ENCODE peak calls at places on chromosome 1, in nine cellular contexts. One of them, this sample, is unnamed.

GRCh38 chr1:101081496-101082282 is 56.1 kb upstream of the DPH5 start:
- DNase-seq in suprapubic skin: no peak
- DNase-seq in astrocyte of the spinal cord: no peak
- DNase-seq in IMR-90: no peak
- DNase-seq in astrocyte of the cerebellum: no peak
- DNase-seq in AG09309: no peak
- DNase-seq in tibial artery: no peak
- DNase-seq in breast epithelium: no peak
- DNase-seq in AG04449: no peak
- DNase-seq in this sample: no peak

GRCh38 chr1:101884621-101885020 is 112.1 kb downstream of the OLFM3 start:
- DNase-seq in tibial artery: no peak
- DNase-seq in breast epithelium: no peak
- DNase-seq in IMR-90: no peak
- DNase-seq in astrocyte of the spinal cord: no peak
- DNase-seq in suprapubic skin: no peak
- DNase-seq in AG04449: no peak
- DNase-seq in astrocyte of the cerebellum: no peak
- DNase-seq in AG09309: no peak
- DNase-seq in this sample: no peak

GRCh38 chr1:42013881-42014470 is 95.3 kb upstream of the HIVEP3 start:
- DNase-seq in tibial artery: peak; percentile 30
- DNase-seq in IMR-90: no peak
- DNase-seq in suprapubic skin: no peak
- DNase-seq in astrocyte of the cerebellum: no peak
- DNase-seq in AG04449: no peak
- DNase-seq in breast epithelium: no peak
- DNase-seq in AG09309: no peak
- DNase-seq in astrocyte of the spinal cord: no peak
- DNase-seq in this sample: no peak

GRCh38 chr1:160656737-160657476 is 10.1 kb upstream of the SLAMF1 start:
- DNase-seq in astrocyte of the spinal cord: no peak
- DNase-seq in IMR-90: no peak
- DNase-seq in astrocyte of the cerebellum: no peak
- DNase-seq in suprapubic skin: no peak
- DNase-seq in breast epithelium: no peak
- DNase-seq in AG09309: no peak
- DNase-seq in AG04449: no peak
- DNase-seq in tibial artery: no peak
- DNase-seq in this sample: no peak

GRCh38 chr1:233700338-233700737 is 86.4 kb downstream of the KCNK1 start:
- DNase-seq in AG04449: no peak
- DNase-seq in suprapubic skin: no peak
- DNase-seq in breast epithelium: no peak
- DNase-seq in AG09309: no peak
- DNase-seq in astrocyte of the spinal cord: no peak
- DNase-seq in tibial artery: no peak
- DNase-seq in astrocyte of the cerebellum: no peak
- DNase-seq in IMR-90: no peak
- DNase-seq in this sample: no peak

GRCh38 chr1:177170756-177171535 is at the start of gene BRINP2:
- DNase-seq in breast epithelium: peak; percentile 41
- DNase-seq in AG04449: no peak
- DNase-seq in suprapubic skin: no peak
- DNase-seq in tibial artery: no peak
- DNase-seq in AG09309: no peak
- DNase-seq in IMR-90: peak; percentile 29
- DNase-seq in astrocyte of the spinal cord: peak; percentile 50
- DNase-seq in astrocyte of the cerebellum: no peak
- DNase-seq in this sample: peak; percentile 72

GRCh38 chr1:41774486-41774990 is 144.2 kb downstream of the HIVEP3 start:
- DNase-seq in IMR-90: no peak
- DNase-seq in suprapubic skin: no peak
- DNase-seq in breast epithelium: no peak
- DNase-seq in tibial artery: no peak
- DNase-seq in astrocyte of the spinal cord: no peak
- DNase-seq in AG04449: no peak
- DNase-seq in astrocyte of the cerebellum: no peak
- DNase-seq in AG09309: no peak
- DNase-seq in this sample: no peak

GRCh38 chr1:227945891-227946623 is 1.7 kb downstream of the WNT9A start:
- DNase-seq in AG09309: peak; percentile 10
- DNase-seq in suprapubic skin: peak; percentile 83
- DNase-seq in IMR-90: peak; percentile 51
- DNase-seq in astrocyte of the cerebellum: no peak
- DNase-seq in tibial artery: peak; percentile 63
- DNase-seq in AG04449: no peak
- DNase-seq in breast epithelium: peak; percentile 55
- DNase-seq in astrocyte of the spinal cord: peak; percentile 70
- DNase-seq in this sample: peak; percentile 64

GRCh38 chr1:94646786-94647555 is 105.4 kb upstream of the F3 start:
- DNase-seq in astrocyte of the cerebellum: no peak
- DNase-seq in astrocyte of the spinal cord: no peak
- DNase-seq in IMR-90: peak; percentile 41
- DNase-seq in AG04449: no peak
- DNase-seq in breast epithelium: no peak
- DNase-seq in AG09309: no peak
- DNase-seq in tibial artery: no peak
- DNase-seq in suprapubic skin: no peak
- DNase-seq in this sample: peak; percentile 31

DNA sequence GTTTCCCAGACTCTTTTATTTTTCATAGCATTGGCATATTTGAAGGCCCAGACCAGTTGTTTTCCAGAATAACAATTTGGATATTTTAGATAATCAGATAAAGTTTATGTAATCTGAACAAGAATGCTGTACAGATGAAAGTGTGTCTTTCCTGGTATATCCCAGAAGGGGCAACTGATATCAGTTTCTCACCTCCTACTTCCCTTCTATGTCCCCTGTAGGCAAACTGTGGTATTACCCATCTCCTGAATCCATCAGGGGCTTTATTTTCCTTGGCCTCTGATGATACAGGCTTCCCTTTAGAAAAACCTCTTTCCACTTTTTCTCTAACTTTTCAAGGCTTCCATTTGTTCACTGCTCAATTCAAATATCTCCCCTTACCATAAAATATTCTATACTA is 87.5 kb upstream of the RGS1 start:
- DNase-seq in AG04449: no peak
- DNase-seq in AG09309: no peak
- DNase-seq in suprapubic skin: no peak
- DNase-seq in astrocyte of the spinal cord: no peak
- DNase-seq in tibial artery: no peak
- DNase-seq in astrocyte of the cerebellum: no peak
- DNase-seq in breast epithelium: no peak
- DNase-seq in IMR-90: no peak
- DNase-seq in this sample: peak; percentile 10
- TF ChIP-seq CTCF in AG04449: no peak
- TF ChIP-seq CTCF in AG09309: peak; percentile 20
- TF ChIP-seq CTCF in suprapubic skin: no peak
- TF ChIP-seq CTCF in astrocyte of the spinal cord: no peak
- TF ChIP-seq CTCF in tibial artery: peak; percentile 24
- TF ChIP-seq CTCF in astrocyte of the cerebellum: no peak
- TF ChIP-seq CTCF in breast epithelium: no peak
- TF ChIP-seq CTCF in IMR-90: peak; percentile 5
- TF ChIP-seq CTCF in this sample: no peak

DNA sequence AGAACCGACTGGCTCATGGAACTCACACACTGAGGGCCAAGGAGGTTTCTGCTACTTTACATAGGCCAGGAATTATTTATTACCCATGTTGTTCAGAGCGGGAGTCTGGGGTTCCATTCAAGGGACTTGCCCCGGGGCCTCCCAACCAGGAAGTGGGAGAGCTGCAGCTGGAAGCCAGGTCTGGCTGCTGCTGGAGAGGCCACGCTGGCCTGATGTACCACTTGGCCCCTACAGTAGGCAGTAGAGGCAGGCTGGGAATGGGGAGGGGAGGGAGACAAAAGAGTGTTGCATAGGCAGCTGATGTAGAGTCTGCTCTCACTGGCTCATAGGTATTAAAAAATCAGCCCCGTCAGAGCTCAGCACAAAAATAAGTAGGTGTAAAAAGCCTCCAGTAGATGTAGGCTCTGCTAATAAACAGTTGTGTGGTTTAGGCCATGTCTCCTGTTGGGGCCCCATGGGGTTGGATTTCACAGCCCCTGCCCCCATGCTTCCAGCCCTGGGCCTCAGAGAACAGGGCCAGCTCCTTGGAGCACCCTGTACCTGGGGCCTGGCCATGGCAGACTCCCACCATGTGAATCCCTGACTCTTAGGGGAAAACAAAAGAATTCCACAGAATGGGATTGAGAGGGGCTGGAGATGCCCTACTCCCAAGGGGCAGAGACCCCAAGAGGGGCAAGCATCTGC is 11.7 kb downstream of the LRP8 start:
- DNase-seq in astrocyte of the spinal cord: no peak
- DNase-seq in AG09309: no peak
- DNase-seq in AG04449: no peak
- DNase-seq in astrocyte of the cerebellum: no peak
- DNase-seq in IMR-90: peak; percentile 27
- DNase-seq in breast epithelium: peak; percentile 41
- DNase-seq in suprapubic skin: no peak
- DNase-seq in tibial artery: no peak
- DNase-seq in this sample: peak; percentile 45
- H3K4me3 ChIP-seq in astrocyte of the spinal cord: no peak overlapping the region
- H3K4me3 ChIP-seq in AG09309: no peak overlapping the region
- H3K4me3 ChIP-seq in AG04449: no peak overlapping the region
- H3K4me3 ChIP-seq in astrocyte of the cerebellum: no peak overlapping the region
- H3K4me3 ChIP-seq in IMR-90: no peak overlapping the region
- H3K4me3 ChIP-seq in breast epithelium: no peak overlapping the region
- H3K4me3 ChIP-seq in suprapubic skin: no peak overlapping the region
- H3K4me3 ChIP-seq in tibial artery: no peak overlapping the region
- H3K4me3 ChIP-seq in this sample: no peak overlapping the region

DNA sequence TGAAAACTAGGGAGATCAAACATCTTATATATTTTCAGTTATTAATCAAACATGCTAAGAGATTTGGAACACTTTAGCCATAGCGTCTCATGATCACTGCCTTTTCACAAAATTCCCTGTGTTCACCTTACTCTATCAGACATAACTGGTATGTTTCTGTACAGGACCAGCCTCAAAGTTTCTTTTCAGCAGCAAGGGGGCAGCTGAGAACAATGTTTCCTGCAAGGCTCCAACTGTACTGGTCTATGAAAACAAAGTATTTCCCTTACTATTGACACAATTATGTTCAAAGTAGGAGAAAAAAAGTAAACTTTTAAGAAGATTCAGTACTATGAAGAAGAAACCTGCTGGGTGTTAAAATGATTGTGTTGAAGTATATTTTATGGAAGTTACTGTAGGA is 98.5 kb downstream of the ATF6 start:
- DNase-seq in tibial artery: peak; percentile 25
- DNase-seq in AG09309: no peak
- DNase-seq in suprapubic skin: no peak
- DNase-seq in breast epithelium: no peak
- DNase-seq in astrocyte of the spinal cord: peak; percentile 66
- DNase-seq in astrocyte of the cerebellum: peak; percentile 44
- DNase-seq in AG04449: no peak
- DNase-seq in IMR-90: peak; percentile 51
- DNase-seq in this sample: peak; percentile 24
- TF ChIP-seq CTCF in tibial artery: peak; percentile 73
- TF ChIP-seq CTCF in AG09309: peak; percentile 54
- TF ChIP-seq CTCF in suprapubic skin: no peak
- TF ChIP-seq CTCF in breast epithelium: peak; percentile 14
- TF ChIP-seq CTCF in astrocyte of the spinal cord: peak; percentile 61
- TF ChIP-seq CTCF in astrocyte of the cerebellum: peak; percentile 70
- TF ChIP-seq CTCF in AG04449: peak; percentile 54
- TF ChIP-seq CTCF in IMR-90: peak; percentile 56
- TF ChIP-seq CTCF in this sample: peak; percentile 39

GRCh38 chr1:92944901-92945747 is 16.1 kb downstream of the DIPK1A start:
- DNase-seq in astrocyte of the spinal cord: no peak
- DNase-seq in AG09309: no peak
- DNase-seq in IMR-90: no peak
- DNase-seq in AG04449: no peak
- DNase-seq in breast epithelium: no peak
- DNase-seq in suprapubic skin: no peak
- DNase-seq in tibial artery: no peak
- DNase-seq in astrocyte of the cerebellum: no peak
- DNase-seq in this sample: no peak
- H3K4me3 ChIP-seq in astrocyte of the spinal cord: no peak overlapping the region
- H3K4me3 ChIP-seq in AG09309: no peak overlapping the region
- H3K4me3 ChIP-seq in IMR-90: no peak overlapping the region
- H3K4me3 ChIP-seq in AG04449: no peak overlapping the region
- H3K4me3 ChIP-seq in breast epithelium: no peak overlapping the region
- H3K4me3 ChIP-seq in suprapubic skin: no peak overlapping the region
- H3K4me3 ChIP-seq in tibial artery: no peak overlapping the region
- H3K4me3 ChIP-seq in astrocyte of the cerebellum: no peak overlapping the region
- H3K4me3 ChIP-seq in this sample: no peak overlapping the region

GRCh38 chr1:30855686-30856259 is 52.8 kb downstream of the SDC3 start:
- DNase-seq in suprapubic skin: no peak
- DNase-seq in astrocyte of the cerebellum: no peak
- DNase-seq in breast epithelium: no peak
- DNase-seq in tibial artery: no peak
- DNase-seq in IMR-90: no peak
- DNase-seq in AG04449: no peak
- DNase-seq in astrocyte of the spinal cord: no peak
- DNase-seq in AG09309: no peak
- DNase-seq in this sample: no peak

GRCh38 chr1:30850607-30851006 is 58.0 kb downstream of the SDC3 start:
- DNase-seq in suprapubic skin: no peak
- DNase-seq in astrocyte of the spinal cord: no peak
- DNase-seq in breast epithelium: no peak
- DNase-seq in astrocyte of the cerebellum: no peak
- DNase-seq in AG09309: no peak
- DNase-seq in tibial artery: no peak
- DNase-seq in IMR-90: no peak
- DNase-seq in AG04449: no peak
- DNase-seq in this sample: no peak

GRCh38 chr1:30852026-30852425 is 56.5 kb downstream of the SDC3 start:
- DNase-seq in IMR-90: peak; percentile 67
- DNase-seq in tibial artery: peak; percentile 70
- DNase-seq in astrocyte of the cerebellum: no peak
- DNase-seq in astrocyte of the spinal cord: no peak
- DNase-seq in suprapubic skin: no peak
- DNase-seq in AG09309: no peak
- DNase-seq in breast epithelium: peak; percentile 84
- DNase-seq in AG04449: no peak
- DNase-seq in this sample: peak; percentile 44

GRCh38 chr1:30851286-30851685 is 57.3 kb downstream of the SDC3 start:
- DNase-seq in AG09309: no peak
- DNase-seq in tibial artery: no peak
- DNase-seq in AG04449: no peak
- DNase-seq in IMR-90: no peak
- DNase-seq in astrocyte of the cerebellum: no peak
- DNase-seq in astrocyte of the spinal cord: no peak
- DNase-seq in breast epithelium: no peak
- DNase-seq in suprapubic skin: no peak
- DNase-seq in this sample: no peak

DNA sequence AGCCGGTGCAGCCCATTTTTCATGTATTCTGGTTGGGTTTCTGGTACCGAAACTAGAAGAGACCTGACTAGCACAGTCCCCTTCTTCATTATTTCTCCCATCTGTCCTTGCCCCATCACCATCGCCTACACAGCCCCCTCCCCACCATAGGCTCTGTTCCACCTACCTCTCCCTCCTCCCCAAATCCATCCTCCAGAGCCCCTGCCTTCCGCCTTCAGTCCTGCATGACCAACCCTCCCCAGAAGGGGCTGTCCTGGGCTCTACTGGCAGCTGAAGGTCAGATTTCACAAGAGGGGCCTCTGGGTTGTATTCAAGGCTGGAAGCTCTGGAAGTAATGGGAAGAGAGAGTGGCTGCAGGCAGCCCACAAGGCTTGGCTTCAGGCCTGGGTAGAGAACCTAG is 55.2 kb downstream of the SDC3 start:
- DNase-seq in breast epithelium: no peak
- DNase-seq in astrocyte of the cerebellum: no peak
- DNase-seq in IMR-90: no peak
- DNase-seq in tibial artery: no peak
- DNase-seq in AG09309: no peak
- DNase-seq in AG04449: no peak
- DNase-seq in astrocyte of the spinal cord: no peak
- DNase-seq in suprapubic skin: no peak
- DNase-seq in this sample: no peak
- TF ChIP-seq CTCF in breast epithelium: no peak
- TF ChIP-seq CTCF in astrocyte of the cerebellum: no peak
- TF ChIP-seq CTCF in IMR-90: no peak
- TF ChIP-seq CTCF in tibial artery: no peak
- TF ChIP-seq CTCF in AG09309: no peak
- TF ChIP-seq CTCF in AG04449: no peak
- TF ChIP-seq CTCF in astrocyte of the spinal cord: no peak
- TF ChIP-seq CTCF in suprapubic skin: no peak
- TF ChIP-seq CTCF in this sample: no peak

This sample was measured in foreskin fibroblast.